ENCODE peak calls at places on chromosomes 6 and 20, in eight cellular contexts. H is GM23248, C is GM23338, Q is neural progenitor cell, D is hepatocyte, T is HCT116, S is PC-3, P is MM.1S. U is an unnamed sample.

GRCh38 chr20:5484346-5484745 is 167.6 kb upstream of the PROKR2 start:
- DNase-seq in T (no peak), S (no peak), Q (no peak), H (no peak), D (no peak), C (no peak), P (no peak), U (no peak)

GRCh38 chr6:125867483-125867935 is 76.7 kb downstream of the NCOA7 start:
- DNase-seq in C (peak; percentile 94), H (peak; percentile 83), T (peak; percentile 47), S (peak; percentile 87), P (no peak), Q (peak; percentile 2), D (peak; percentile 25), U (no peak)

GRCh38 chr6:1063671-1064355 is 248.1 kb upstream of the FOXQ1 start:
- DNase-seq in Q (no peak), T (no peak), H (peak; percentile 74), S (peak; percentile 19), D (no peak), P (no peak), C (no peak), U (no peak)

GRCh38 chr6:88881451-88881850 is 82.0 kb downstream of the RNGTT start:
- DNase-seq in S (no peak), C (no peak), Q (no peak), P (no peak), T (no peak), D (no peak), H (no peak), U (no peak)

GRCh38 chr20:58593880-58594473 is 57.1 kb upstream of the STX16 start:
- DNase-seq in C (no peak), P (no peak), D (no peak), S (no peak), H (no peak), Q (peak; percentile 21), T (no peak), U (no peak)

GRCh38 chr6:57109905-57110304 is 19.9 kb downstream of the ZNF451 start:
- DNase-seq in Q (no peak), C (no peak), D (no peak), P (no peak), T (no peak), S (no peak), H (peak; percentile 18), U (no peak)

GRCh38 chr6:149419696-149420404 is 19.8 kb downstream of the SUMO4 start:
- DNase-seq in C (no peak), Q (no peak), T (no peak), H (no peak), D (no peak), P (no peak), S (no peak), U (no peak)

GRCh38 chr20:49928411-49929141 is 7.6 kb upstream of the RNF114 start:
- DNase-seq in T (peak; percentile 78), Q (peak; percentile 84), H (peak; percentile 89), D (peak; percentile 93), S (peak; percentile 97), P (peak; percentile 80), C (peak; percentile 92), U (peak; percentile 83)

GRCh38 chr20:23409800-23410199 is 11.5 kb downstream of the NAPB start:
- DNase-seq in C (peak; percentile 11), Q (no peak), S (no peak), H (no peak), T (no peak), P (no peak), D (no peak), U (no peak)

GRCh38 chr6:18601515-18602035 is 214.4 kb downstream of the RNF144B start:
- DNase-seq in C (no peak), D (no peak), P (no peak), H (no peak), Q (no peak), S (no peak), T (no peak), U (no peak)

GRCh38 chr6:15061176-15061575 is 184.7 kb upstream of the JARID2 start:
- DNase-seq in T (no peak), D (no peak), P (no peak), C (peak; percentile 27), Q (peak; percentile 39), S (no peak), H (no peak), U (no peak)

GRCh38 chr6:157631388-157631787 is 191.7 kb upstream of the SNX9 start:
- DNase-seq in Q (peak; percentile 66), D (no peak), C (no peak), P (no peak), S (no peak), H (no peak), T (no peak), U (no peak)

GRCh38 chr20:21325296-21325695 is 22.2 kb downstream of the XRN2 start:
- DNase-seq in C (no peak), D (no peak), Q (no peak), H (no peak), P (no peak), S (no peak), T (no peak), U (no peak)

GRCh38 chr20:709421-709820 is 33.8 kb upstream of the SCRT2 start:
- DNase-seq in H (peak; percentile 25), S (peak; percentile 16), D (no peak), P (no peak), C (no peak), Q (no peak), T (no peak), U (peak; percentile 71)

GRCh38 chr6:147035891-147036290 is 168.3 kb upstream of the STXBP5 start:
- DNase-seq in D (no peak), H (no peak), P (no peak), C (no peak), T (no peak), S (no peak), Q (no peak), U (no peak)

GRCh38 chr6:36925809-36926208 is 28.7 kb upstream of the PI16 start:
- DNase-seq in D (no peak), S (no peak), C (no peak), T (no peak), Q (no peak), H (no peak), P (no peak), U (no peak)

DNA sequence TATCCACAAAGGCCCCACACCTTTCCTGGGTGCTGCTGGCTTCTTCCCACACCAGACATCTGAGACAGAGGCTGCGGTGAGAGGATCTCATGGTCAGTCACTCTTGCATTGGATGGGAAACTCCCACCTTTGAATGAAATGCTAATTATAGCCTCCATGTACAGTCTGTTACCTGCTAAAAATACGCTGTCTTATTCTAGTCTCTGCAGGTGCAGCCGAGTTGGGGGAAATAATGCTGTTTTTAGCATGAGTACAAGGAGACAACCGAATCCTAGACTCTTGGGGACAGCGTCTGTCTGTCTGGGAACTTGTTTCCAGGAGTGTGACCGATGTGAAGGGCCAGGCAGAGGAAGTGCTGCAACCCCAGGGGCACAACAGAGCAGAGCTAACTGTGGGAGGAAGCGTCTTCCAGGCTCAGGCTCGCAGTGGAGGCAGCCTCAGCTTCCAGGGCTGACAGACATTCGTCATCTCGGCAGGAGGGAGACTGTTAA is 286.2 kb downstream of the PREX1 start:
- DNase-seq in Q (no peak), C (no peak), D (no peak), H (no peak), S (no peak), T (no peak), P (peak; percentile 83), U (no peak)
- H3K27me3 ChIP-seq in Q (no peaks in the 10 kb centered on the region), C (no peaks in the 10 kb centered on the region), D (no peaks in the 10 kb centered on the region), H (peaks cover 10% of the 10 kb centered on the region), S (peaks cover 35% of the 10 kb centered on the region), T (no peaks in the 10 kb centered on the region), P (no peaks in the 10 kb centered on the region), U (no peaks in the 10 kb centered on the region)

GRCh38 chr20:63443606-63444395 is 28.7 kb downstream of the KCNQ2 start:
- DNase-seq in P (no peak), S (no peak), C (no peak), D (no peak), T (no peak), Q (no peak), H (no peak), U (no peak)

GRCh38 chr20:63439866-63440265 is 32.6 kb downstream of the KCNQ2 start:
- DNase-seq in Q (no peak), H (no peak), T (no peak), P (no peak), D (no peak), S (no peak), C (no peak), U (no peak)

GRCh38 chr20:63440366-63440955 is 32.0 kb downstream of the KCNQ2 start:
- DNase-seq in Q (no peak), S (no peak), D (no peak), C (no peak), H (no peak), P (no peak), T (no peak), U (no peak)

GRCh38 chr20:63441777-63442493 is 30.5 kb downstream of the KCNQ2 start:
- DNase-seq in S (peak; percentile 73), T (peak; percentile 22), P (no peak), C (peak; percentile 74), Q (peak; percentile 54), D (peak; percentile 64), H (peak; percentile 66), U (peak; percentile 86)

DNA sequence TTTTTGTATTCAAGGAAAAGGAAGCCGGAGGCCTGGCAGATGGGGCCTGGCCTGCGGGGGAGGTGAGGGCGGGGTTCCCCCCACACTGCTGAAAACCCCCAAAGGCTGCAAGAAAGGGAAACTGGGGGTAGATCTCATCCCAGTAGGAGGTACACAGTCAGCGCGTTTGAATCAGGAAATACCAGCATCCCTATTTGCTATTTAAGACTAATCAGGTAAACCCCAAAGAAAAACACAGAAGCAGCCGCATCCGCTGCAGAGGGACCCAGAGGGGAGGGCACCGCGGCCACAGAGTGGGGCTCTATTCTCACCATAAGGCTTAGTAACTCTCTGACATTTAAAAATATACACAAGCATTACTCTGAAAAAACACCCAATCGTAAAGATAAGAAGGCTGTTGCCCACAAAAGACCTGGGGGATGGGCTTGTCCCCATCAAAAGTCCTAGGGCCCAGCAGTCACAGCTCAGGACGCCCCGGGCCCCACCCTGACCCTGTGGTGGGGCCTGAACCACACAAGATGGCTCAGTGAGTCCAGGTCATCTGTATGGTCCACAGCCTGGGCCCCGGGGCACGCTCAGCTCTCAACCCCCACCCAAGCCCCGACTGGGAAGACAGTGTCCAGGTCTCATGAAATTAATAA is 31.2 kb downstream of the KCNQ2 start:
- DNase-seq in D (no peak), Q (no peak), H (no peak), T (no peak), S (no peak), C (no peak), P (no peak), U (no peak)
- TF ChIP-seq EZH2phosphoT487 in D (no peak), Q (no peak), H (no peak), T (no peak), S (no peak), C (no peak), P (no peak), U (no peak)

DNA sequence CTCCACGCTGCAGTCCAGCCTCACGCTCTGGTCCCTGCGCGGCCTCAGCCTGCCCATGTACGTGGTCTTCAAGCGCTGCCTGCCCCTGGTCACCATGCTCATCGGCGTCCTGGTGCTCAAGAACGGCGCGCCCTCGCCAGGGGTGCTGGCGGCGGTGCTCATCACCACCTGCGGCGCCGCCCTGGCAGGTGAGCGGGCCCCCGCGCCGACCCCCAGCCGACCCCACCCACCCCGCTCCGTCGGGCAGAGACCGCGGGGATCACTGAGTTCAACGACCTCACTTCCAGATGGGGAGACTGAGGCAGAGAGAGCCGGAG is 537 bp downstream of the SLC35D3 start:
- DNase-seq in H (no peak), Q (no peak), S (no peak), P (no peak), C (no peak), D (no peak), T (no peak), U (no peak)
- H3K27me3 ChIP-seq in H (peaks cover 56% of the 10 kb centered on the region), Q (peaks cover 79% of the 10 kb centered on the region), S (peaks cover 15% of the 10 kb centered on the region), P (peaks cover 14% of the 10 kb centered on the region), C (peaks cover 80% of the 10 kb centered on the region), D (peaks cover 66% of the 10 kb centered on the region), T (no peaks in the 10 kb centered on the region), U (peaks cover 12% of the 10 kb centered on the region)

GRCh38 chr6:63872233-63872632 is 236.6 kb downstream of the PHF3 start:
- DNase-seq in D (no peak), T (no peak), P (no peak), C (no peak), Q (no peak), S (no peak), H (no peak), U (no peak)
- TF ChIP-seq EZH2phosphoT487 in D (no peak), T (no peak), P (no peak), C (no peak), Q (no peak), S (no peak), H (no peak), U (no peak)